ENCODE peak calls at places on chromosomes 3 and 15, in ten cellular contexts. One of them, this sample, is unnamed.

GRCh38 chr15:45265506-45265905 is 13.5 kb downstream of the SLC28A2 start:
- ATAC-seq in SK-N-SH treated with all-trans-retinoic acid at 6 μM for 48 hours: no peak
- ATAC-seq in natural killer cell: no peak
- ATAC-seq in omental fat pad: no peak
- ATAC-seq in T-cell: no peak
- ATAC-seq in foreskin keratinocyte: peak; percentile 51
- ATAC-seq in activated naive CD8-positive, alpha-beta T cell treated with anti-CD3 and anti-CD28 coated beads, Interleukin-2, amount 50 U/mL, for 24 hours: no peak
- ATAC-seq in left cardiac atrium: no peak
- ATAC-seq in upper lobe of right lung: no peak
- ATAC-seq in stimulated activated effector memory CD8-positive, alpha-beta T cell treated with anti-CD3 and anti-CD28 coated beads, Interleukin-12 subunit alpha, Interleukin-12 subunit beta, amount 100 ng/mL, for 72 hours: no peak
- ATAC-seq in this sample: peak; percentile 25

GRCh38 chr15:61910839-61911369 is 149.3 kb downstream of the VPS13C start:
- ATAC-seq in natural killer cell: no peak
- ATAC-seq in T-cell: no peak
- ATAC-seq in omental fat pad: no peak
- ATAC-seq in activated naive CD8-positive, alpha-beta T cell treated with anti-CD3 and anti-CD28 coated beads, Interleukin-2, amount 50 U/mL, for 24 hours: no peak
- ATAC-seq in SK-N-SH treated with all-trans-retinoic acid at 6 μM for 48 hours: no peak
- ATAC-seq in upper lobe of right lung: no peak
- ATAC-seq in left cardiac atrium: no peak
- ATAC-seq in stimulated activated effector memory CD8-positive, alpha-beta T cell treated with anti-CD3 and anti-CD28 coated beads, Interleukin-12 subunit alpha, Interleukin-12 subunit beta, amount 100 ng/mL, for 72 hours: no peak
- ATAC-seq in foreskin keratinocyte: no peak
- ATAC-seq in this sample: no peak

GRCh38 chr3:72487078-72487765 is 361.0 kb downstream of the SHQ1 start:
- ATAC-seq in SK-N-SH treated with all-trans-retinoic acid at 6 μM for 48 hours: peak; percentile 64
- ATAC-seq in activated naive CD8-positive, alpha-beta T cell treated with anti-CD3 and anti-CD28 coated beads, Interleukin-2, amount 50 U/mL, for 24 hours: peak; percentile 30
- ATAC-seq in upper lobe of right lung: peak; percentile 87
- ATAC-seq in omental fat pad: peak; percentile 21
- ATAC-seq in left cardiac atrium: peak; percentile 79
- ATAC-seq in T-cell: no peak
- ATAC-seq in stimulated activated effector memory CD8-positive, alpha-beta T cell treated with anti-CD3 and anti-CD28 coated beads, Interleukin-12 subunit alpha, Interleukin-12 subunit beta, amount 100 ng/mL, for 72 hours: peak; percentile 76
- ATAC-seq in foreskin keratinocyte: peak; percentile 50
- ATAC-seq in natural killer cell: peak; percentile 45
- ATAC-seq in this sample: no peak

GRCh38 chr15:90190606-90191343 is 10.4 kb upstream of the SEMA4B start:
- ATAC-seq in stimulated activated effector memory CD8-positive, alpha-beta T cell treated with anti-CD3 and anti-CD28 coated beads, Interleukin-12 subunit alpha, Interleukin-12 subunit beta, amount 100 ng/mL, for 72 hours: peak; percentile 25
- ATAC-seq in T-cell: no peak
- ATAC-seq in natural killer cell: no peak
- ATAC-seq in SK-N-SH treated with all-trans-retinoic acid at 6 μM for 48 hours: no peak
- ATAC-seq in left cardiac atrium: no peak
- ATAC-seq in omental fat pad: no peak
- ATAC-seq in foreskin keratinocyte: peak; percentile 91
- ATAC-seq in upper lobe of right lung: peak; percentile 44
- ATAC-seq in activated naive CD8-positive, alpha-beta T cell treated with anti-CD3 and anti-CD28 coated beads, Interleukin-2, amount 50 U/mL, for 24 hours: no peak
- ATAC-seq in this sample: peak; percentile 94

GRCh38 chr3:177529716-177530335 is 332.5 kb upstream of the TBL1XR1 start:
- ATAC-seq in T-cell: no peak
- ATAC-seq in natural killer cell: no peak
- ATAC-seq in upper lobe of right lung: no peak
- ATAC-seq in activated naive CD8-positive, alpha-beta T cell treated with anti-CD3 and anti-CD28 coated beads, Interleukin-2, amount 50 U/mL, for 24 hours: no peak
- ATAC-seq in omental fat pad: peak; percentile 66
- ATAC-seq in foreskin keratinocyte: no peak
- ATAC-seq in left cardiac atrium: peak; percentile 30
- ATAC-seq in stimulated activated effector memory CD8-positive, alpha-beta T cell treated with anti-CD3 and anti-CD28 coated beads, Interleukin-12 subunit alpha, Interleukin-12 subunit beta, amount 100 ng/mL, for 72 hours: no peak
- ATAC-seq in SK-N-SH treated with all-trans-retinoic acid at 6 μM for 48 hours: no peak
- ATAC-seq in this sample: no peak

GRCh38 chr15:33007295-33007855 is 187.1 kb downstream of the FMN1 start:
- ATAC-seq in foreskin keratinocyte: no peak
- ATAC-seq in activated naive CD8-positive, alpha-beta T cell treated with anti-CD3 and anti-CD28 coated beads, Interleukin-2, amount 50 U/mL, for 24 hours: no peak
- ATAC-seq in T-cell: no peak
- ATAC-seq in stimulated activated effector memory CD8-positive, alpha-beta T cell treated with anti-CD3 and anti-CD28 coated beads, Interleukin-12 subunit alpha, Interleukin-12 subunit beta, amount 100 ng/mL, for 72 hours: no peak
- ATAC-seq in upper lobe of right lung: peak; percentile 84
- ATAC-seq in omental fat pad: peak; percentile 37
- ATAC-seq in SK-N-SH treated with all-trans-retinoic acid at 6 μM for 48 hours: peak; percentile 47
- ATAC-seq in left cardiac atrium: peak; percentile 50
- ATAC-seq in natural killer cell: no peak
- ATAC-seq in this sample: no peak

GRCh38 chr15:44719293-44719999 is 8.1 kb downstream of the B2M start:
- ATAC-seq in stimulated activated effector memory CD8-positive, alpha-beta T cell treated with anti-CD3 and anti-CD28 coated beads, Interleukin-12 subunit alpha, Interleukin-12 subunit beta, amount 100 ng/mL, for 72 hours: peak; percentile 86
- ATAC-seq in upper lobe of right lung: peak; percentile 37
- ATAC-seq in T-cell: peak; percentile 62
- ATAC-seq in SK-N-SH treated with all-trans-retinoic acid at 6 μM for 48 hours: peak; percentile 56
- ATAC-seq in omental fat pad: no peak
- ATAC-seq in foreskin keratinocyte: peak; percentile 15
- ATAC-seq in left cardiac atrium: peak; percentile 10
- ATAC-seq in activated naive CD8-positive, alpha-beta T cell treated with anti-CD3 and anti-CD28 coated beads, Interleukin-2, amount 50 U/mL, for 24 hours: peak; percentile 72
- ATAC-seq in natural killer cell: peak; percentile 46
- ATAC-seq in this sample: peak; percentile 23

GRCh38 chr3:155342344-155342743 is 48.9 kb upstream of the STRIT1 start:
- ATAC-seq in SK-N-SH treated with all-trans-retinoic acid at 6 μM for 48 hours: no peak
- ATAC-seq in stimulated activated effector memory CD8-positive, alpha-beta T cell treated with anti-CD3 and anti-CD28 coated beads, Interleukin-12 subunit alpha, Interleukin-12 subunit beta, amount 100 ng/mL, for 72 hours: no peak
- ATAC-seq in T-cell: no peak
- ATAC-seq in natural killer cell: no peak
- ATAC-seq in upper lobe of right lung: no peak
- ATAC-seq in foreskin keratinocyte: no peak
- ATAC-seq in left cardiac atrium: no peak
- ATAC-seq in omental fat pad: no peak
- ATAC-seq in activated naive CD8-positive, alpha-beta T cell treated with anti-CD3 and anti-CD28 coated beads, Interleukin-2, amount 50 U/mL, for 24 hours: no peak
- ATAC-seq in this sample: no peak

GRCh38 chr3:12725436-12725835 is 33.6 kb downstream of the TMEM40 start:
- ATAC-seq in omental fat pad: no peak
- ATAC-seq in natural killer cell: no peak
- ATAC-seq in foreskin keratinocyte: no peak
- ATAC-seq in stimulated activated effector memory CD8-positive, alpha-beta T cell treated with anti-CD3 and anti-CD28 coated beads, Interleukin-12 subunit alpha, Interleukin-12 subunit beta, amount 100 ng/mL, for 72 hours: peak; percentile 50
- ATAC-seq in upper lobe of right lung: no peak
- ATAC-seq in T-cell: no peak
- ATAC-seq in SK-N-SH treated with all-trans-retinoic acid at 6 μM for 48 hours: no peak
- ATAC-seq in left cardiac atrium: no peak
- ATAC-seq in activated naive CD8-positive, alpha-beta T cell treated with anti-CD3 and anti-CD28 coated beads, Interleukin-2, amount 50 U/mL, for 24 hours: no peak
- ATAC-seq in this sample: no peak

GRCh38 chr15:48101376-48101961 is 19.3 kb upstream of the SLC24A5 start:
- ATAC-seq in natural killer cell: no peak
- ATAC-seq in foreskin keratinocyte: no peak
- ATAC-seq in omental fat pad: no peak
- ATAC-seq in T-cell: no peak
- ATAC-seq in left cardiac atrium: no peak
- ATAC-seq in stimulated activated effector memory CD8-positive, alpha-beta T cell treated with anti-CD3 and anti-CD28 coated beads, Interleukin-12 subunit alpha, Interleukin-12 subunit beta, amount 100 ng/mL, for 72 hours: no peak
- ATAC-seq in upper lobe of right lung: no peak
- ATAC-seq in activated naive CD8-positive, alpha-beta T cell treated with anti-CD3 and anti-CD28 coated beads, Interleukin-2, amount 50 U/mL, for 24 hours: no peak
- ATAC-seq in SK-N-SH treated with all-trans-retinoic acid at 6 μM for 48 hours: no peak
- ATAC-seq in this sample: no peak

GRCh38 chr3:98114264-98114663 is 16.3 kb upstream of the OR5H1 start:
- ATAC-seq in SK-N-SH treated with all-trans-retinoic acid at 6 μM for 48 hours: no peak
- ATAC-seq in omental fat pad: no peak
- ATAC-seq in foreskin keratinocyte: no peak
- ATAC-seq in left cardiac atrium: no peak
- ATAC-seq in upper lobe of right lung: no peak
- ATAC-seq in T-cell: no peak
- ATAC-seq in natural killer cell: no peak
- ATAC-seq in stimulated activated effector memory CD8-positive, alpha-beta T cell treated with anti-CD3 and anti-CD28 coated beads, Interleukin-12 subunit alpha, Interleukin-12 subunit beta, amount 100 ng/mL, for 72 hours: no peak
- ATAC-seq in activated naive CD8-positive, alpha-beta T cell treated with anti-CD3 and anti-CD28 coated beads, Interleukin-2, amount 50 U/mL, for 24 hours: no peak
- ATAC-seq in this sample: no peak

GRCh38 chr3:11390411-11391171 is 118.4 kb downstream of the ATG7 start:
- ATAC-seq in SK-N-SH treated with all-trans-retinoic acid at 6 μM for 48 hours: no peak
- ATAC-seq in activated naive CD8-positive, alpha-beta T cell treated with anti-CD3 and anti-CD28 coated beads, Interleukin-2, amount 50 U/mL, for 24 hours: no peak
- ATAC-seq in upper lobe of right lung: no peak
- ATAC-seq in T-cell: no peak
- ATAC-seq in stimulated activated effector memory CD8-positive, alpha-beta T cell treated with anti-CD3 and anti-CD28 coated beads, Interleukin-12 subunit alpha, Interleukin-12 subunit beta, amount 100 ng/mL, for 72 hours: no peak
- ATAC-seq in left cardiac atrium: peak; percentile 75
- ATAC-seq in natural killer cell: no peak
- ATAC-seq in foreskin keratinocyte: no peak
- ATAC-seq in omental fat pad: no peak
- ATAC-seq in this sample: no peak

GRCh38 chr15:28948036-28948435 is 62.3 kb downstream of the APBA2 start:
- ATAC-seq in SK-N-SH treated with all-trans-retinoic acid at 6 μM for 48 hours: no peak
- ATAC-seq in upper lobe of right lung: no peak
- ATAC-seq in foreskin keratinocyte: no peak
- ATAC-seq in omental fat pad: no peak
- ATAC-seq in stimulated activated effector memory CD8-positive, alpha-beta T cell treated with anti-CD3 and anti-CD28 coated beads, Interleukin-12 subunit alpha, Interleukin-12 subunit beta, amount 100 ng/mL, for 72 hours: no peak
- ATAC-seq in T-cell: no peak
- ATAC-seq in left cardiac atrium: no peak
- ATAC-seq in natural killer cell: no peak
- ATAC-seq in activated naive CD8-positive, alpha-beta T cell treated with anti-CD3 and anti-CD28 coated beads, Interleukin-2, amount 50 U/mL, for 24 hours: no peak
- ATAC-seq in this sample: no peak

GRCh38 chr15:41169784-41170183 is 53.7 kb upstream of the INO80 start:
- ATAC-seq in upper lobe of right lung: peak; percentile 84
- ATAC-seq in left cardiac atrium: no peak
- ATAC-seq in natural killer cell: no peak
- ATAC-seq in T-cell: no peak
- ATAC-seq in SK-N-SH treated with all-trans-retinoic acid at 6 μM for 48 hours: no peak
- ATAC-seq in foreskin keratinocyte: no peak
- ATAC-seq in stimulated activated effector memory CD8-positive, alpha-beta T cell treated with anti-CD3 and anti-CD28 coated beads, Interleukin-12 subunit alpha, Interleukin-12 subunit beta, amount 100 ng/mL, for 72 hours: no peak
- ATAC-seq in omental fat pad: no peak
- ATAC-seq in activated naive CD8-positive, alpha-beta T cell treated with anti-CD3 and anti-CD28 coated beads, Interleukin-2, amount 50 U/mL, for 24 hours: no peak
- ATAC-seq in this sample: no peak

GRCh38 chr3:160150525-160150924 is 74.7 kb upstream of the C3orf80 start:
- ATAC-seq in omental fat pad: peak; percentile 71
- ATAC-seq in SK-N-SH treated with all-trans-retinoic acid at 6 μM for 48 hours: no peak
- ATAC-seq in left cardiac atrium: peak; percentile 93
- ATAC-seq in upper lobe of right lung: no peak
- ATAC-seq in activated naive CD8-positive, alpha-beta T cell treated with anti-CD3 and anti-CD28 coated beads, Interleukin-2, amount 50 U/mL, for 24 hours: no peak
- ATAC-seq in natural killer cell: no peak
- ATAC-seq in stimulated activated effector memory CD8-positive, alpha-beta T cell treated with anti-CD3 and anti-CD28 coated beads, Interleukin-12 subunit alpha, Interleukin-12 subunit beta, amount 100 ng/mL, for 72 hours: no peak
- ATAC-seq in T-cell: no peak
- ATAC-seq in foreskin keratinocyte: no peak
- ATAC-seq in this sample: no peak

GRCh38 chr3:50324351-50325144 is 2.0 kb upstream of the HYAL2 start:
- ATAC-seq in left cardiac atrium: peak; percentile 10
- ATAC-seq in foreskin keratinocyte: peak; percentile 33
- ATAC-seq in natural killer cell: peak; percentile 26
- ATAC-seq in T-cell: no peak
- ATAC-seq in SK-N-SH treated with all-trans-retinoic acid at 6 μM for 48 hours: peak; percentile 56
- ATAC-seq in activated naive CD8-positive, alpha-beta T cell treated with anti-CD3 and anti-CD28 coated beads, Interleukin-2, amount 50 U/mL, for 24 hours: peak; percentile 29
- ATAC-seq in stimulated activated effector memory CD8-positive, alpha-beta T cell treated with anti-CD3 and anti-CD28 coated beads, Interleukin-12 subunit alpha, Interleukin-12 subunit beta, amount 100 ng/mL, for 72 hours: peak; percentile 42
- ATAC-seq in omental fat pad: no peak
- ATAC-seq in upper lobe of right lung: peak; percentile 17
- ATAC-seq in this sample: peak; percentile 6

GRCh38 chr3:194150252-194150934 is 14.4 kb downstream of the HES1 start:
- ATAC-seq in left cardiac atrium: no peak
- ATAC-seq in natural killer cell: no peak
- ATAC-seq in stimulated activated effector memory CD8-positive, alpha-beta T cell treated with anti-CD3 and anti-CD28 coated beads, Interleukin-12 subunit alpha, Interleukin-12 subunit beta, amount 100 ng/mL, for 72 hours: no peak
- ATAC-seq in T-cell: no peak
- ATAC-seq in SK-N-SH treated with all-trans-retinoic acid at 6 μM for 48 hours: no peak
- ATAC-seq in activated naive CD8-positive, alpha-beta T cell treated with anti-CD3 and anti-CD28 coated beads, Interleukin-2, amount 50 U/mL, for 24 hours: no peak
- ATAC-seq in omental fat pad: no peak
- ATAC-seq in upper lobe of right lung: no peak
- ATAC-seq in foreskin keratinocyte: peak; percentile 70
- ATAC-seq in this sample: peak; percentile 76

GRCh38 chr3:170467007-170467406 is 48.3 kb downstream of the CLDN11 start:
- ATAC-seq in omental fat pad: no peak
- ATAC-seq in upper lobe of right lung: no peak
- ATAC-seq in SK-N-SH treated with all-trans-retinoic acid at 6 μM for 48 hours: no peak
- ATAC-seq in activated naive CD8-positive, alpha-beta T cell treated with anti-CD3 and anti-CD28 coated beads, Interleukin-2, amount 50 U/mL, for 24 hours: no peak
- ATAC-seq in left cardiac atrium: no peak
- ATAC-seq in T-cell: no peak
- ATAC-seq in natural killer cell: no peak
- ATAC-seq in foreskin keratinocyte: no peak
- ATAC-seq in stimulated activated effector memory CD8-positive, alpha-beta T cell treated with anti-CD3 and anti-CD28 coated beads, Interleukin-12 subunit alpha, Interleukin-12 subunit beta, amount 100 ng/mL, for 72 hours: no peak
- ATAC-seq in this sample: no peak

GRCh38 chr15:33132722-33133345 is 61.7 kb downstream of the FMN1 start:
- ATAC-seq in natural killer cell: no peak
- ATAC-seq in omental fat pad: no peak
- ATAC-seq in left cardiac atrium: peak; percentile 62
- ATAC-seq in activated naive CD8-positive, alpha-beta T cell treated with anti-CD3 and anti-CD28 coated beads, Interleukin-2, amount 50 U/mL, for 24 hours: no peak
- ATAC-seq in stimulated activated effector memory CD8-positive, alpha-beta T cell treated with anti-CD3 and anti-CD28 coated beads, Interleukin-12 subunit alpha, Interleukin-12 subunit beta, amount 100 ng/mL, for 72 hours: no peak
- ATAC-seq in foreskin keratinocyte: peak; percentile 99
- ATAC-seq in SK-N-SH treated with all-trans-retinoic acid at 6 μM for 48 hours: peak; percentile 75
- ATAC-seq in T-cell: no peak
- ATAC-seq in upper lobe of right lung: peak; percentile 85
- ATAC-seq in this sample: peak; percentile 98

GRCh38 chr3:65714138-65714537 is 324.6 kb downstream of the MAGI1 start:
- ATAC-seq in activated naive CD8-positive, alpha-beta T cell treated with anti-CD3 and anti-CD28 coated beads, Interleukin-2, amount 50 U/mL, for 24 hours: no peak
- ATAC-seq in left cardiac atrium: peak; percentile 94
- ATAC-seq in stimulated activated effector memory CD8-positive, alpha-beta T cell treated with anti-CD3 and anti-CD28 coated beads, Interleukin-12 subunit alpha, Interleukin-12 subunit beta, amount 100 ng/mL, for 72 hours: no peak
- ATAC-seq in natural killer cell: no peak
- ATAC-seq in omental fat pad: no peak
- ATAC-seq in foreskin keratinocyte: no peak
- ATAC-seq in upper lobe of right lung: peak; percentile 72
- ATAC-seq in SK-N-SH treated with all-trans-retinoic acid at 6 μM for 48 hours: peak; percentile 62
- ATAC-seq in T-cell: no peak
- ATAC-seq in this sample: no peak